ENCODE peak calls at places on chromosomes 13 and 19, in ten cellular contexts. B is lower lobe of right lung; V is RWPE2; X is activated CD4-positive, alpha-beta T cell treated with anti-CD3 and anti-CD28 coated beads, Interleukin-2, amount 50 U/mL, for 48 hours; W is sciatic nerve; A is astrocyte of the hippocampus; M is T-cell; E is CD8-positive, alpha-beta memory T cell; P is kidney epithelial cell; O is HT-29. D is an unnamed sample.

GRCh38 chr13:73880365-73880764 is 253.8 kb downstream of the KLF12 start:
- DNase-seq in V (no peak), E (no peak), A (peak; percentile 42), M (no peak), O (no peak), P (no peak), B (no peak), W (no peak), X (no peak), D (no peak)

GRCh38 chr19:47561440-47562045 is 11.4 kb downstream of the ZNF541 start:
- DNase-seq in V (no peak), E (no peak), P (no peak), X (no peak), W (no peak), M (no peak), O (no peak), A (peak; percentile 30), B (no peak), D (no peak)

GRCh38 chr13:112733661-112734379 is 44.0 kb downstream of the ATP11A start:
- DNase-seq in X (no peak), O (no peak), P (no peak), B (no peak), M (no peak), W (no peak), A (no peak), E (no peak), V (no peak), D (no peak)

GRCh38 chr13:80962855-80963254 is 621.9 kb upstream of the SPRY2 start:
- DNase-seq in W (no peak), A (no peak), O (no peak), V (no peak), M (no peak), E (no peak), P (no peak), B (no peak), X (no peak), D (no peak)

GRCh38 chr19:54337858-54338230 is 1.1 kb downstream of the LILRA4 start:
- DNase-seq in P (no peak), M (no peak), B (no peak), X (no peak), O (no peak), E (no peak), W (no peak), V (no peak), A (no peak), D (no peak)

GRCh38 chr13:102651892-102652291 is 43.0 kb downstream of the METTL21C start:
- DNase-seq in B (no peak), M (no peak), W (no peak), E (no peak), V (no peak), P (peak; percentile 19), O (no peak), A (no peak), X (no peak), D (no peak)

GRCh38 chr13:66951426-66951825 is 278.7 kb downstream of the PCDH9 start:
- DNase-seq in W (no peak), X (no peak), O (no peak), P (no peak), V (no peak), E (no peak), M (no peak), A (no peak), B (no peak), D (no peak)

GRCh38 chr19:5321851-5322681 is 18.5 kb downstream of the PTPRS start:
- DNase-seq in V (no peak), W (no peak), M (no peak), P (no peak), X (peak; percentile 21), A (no peak), B (no peak), O (no peak), E (no peak), D (peak; percentile 3)

GRCh38 chr13:51585696-51586095 is 1.4 kb downstream of the WDFY2 start:
- DNase-seq in X (no peak), W (no peak), V (no peak), M (no peak), O (no peak), A (peak; percentile 34), E (no peak), P (no peak), B (no peak), D (no peak)

GRCh38 chr13:20799726-20800416 is 26.1 kb upstream of the EEF1AKMT1 start:
- DNase-seq in X (no peak), M (no peak), B (no peak), A (peak; percentile 44), W (no peak), E (no peak), P (no peak), V (no peak), O (no peak), D (no peak)

GRCh38 chr19:49497047-49497789 is 984 bp downstream of the RPS11 start:
- DNase-seq in V (no peak), E (peak; percentile 74), O (peak; percentile 79), W (peak; percentile 74), A (peak; percentile 71), X (peak; percentile 81), P (no peak), B (peak; percentile 89), M (peak; percentile 74), D (peak; percentile 77)

GRCh38 chr13:66803759-66804456 is 426.2 kb downstream of the PCDH9 start:
- DNase-seq in X (no peak), A (no peak), V (no peak), E (no peak), P (no peak), B (no peak), M (no peak), W (no peak), O (no peak), D (no peak)

GRCh38 chr19:16569609-16570320 is 2.5 kb downstream of the SLC35E1 start:
- DNase-seq in W (no peak), V (no peak), M (no peak), A (no peak), O (no peak), E (no peak), B (peak; percentile 73), X (no peak), P (no peak), D (no peak)

GRCh38 chr13:20475927-20476691 is 49.5 kb downstream of the CRYL1 start:
- DNase-seq in M (peak; percentile 83), W (no peak), X (peak; percentile 70), A (no peak), P (no peak), O (no peak), V (no peak), E (peak; percentile 79), B (no peak), D (peak; percentile 89)

GRCh38 chr13:21014666-21015170 is 46.7 kb downstream of the LATS2 start:
- DNase-seq in B (no peak), O (no peak), W (no peak), E (no peak), X (no peak), V (no peak), A (peak; percentile 84), P (peak; percentile 43), M (no peak), D (no peak)

GRCh38 chr13:80171096-80171495 is 169.8 kb downstream of the SPRY2 start:
- DNase-seq in M (no peak), V (no peak), E (no peak), W (no peak), A (no peak), X (no peak), O (no peak), P (no peak), B (no peak), D (no peak)

GRCh38 chr13:40319699-40320586 is 346.5 kb downstream of the FOXO1 start:
- DNase-seq in A (no peak), E (no peak), P (no peak), W (no peak), O (peak; percentile 38), B (no peak), V (no peak), M (no peak), X (no peak), D (no peak)

GRCh38 chr13:31101511-31102170 is 60.1 kb downstream of the HSPH1 start:
- DNase-seq in E (no peak), O (no peak), W (no peak), P (no peak), B (no peak), A (no peak), X (no peak), V (no peak), M (no peak), D (no peak)

GRCh38 chr13:40613192-40613818 is 53.1 kb downstream of the FOXO1 start:
- DNase-seq in A (no peak), M (peak; percentile 52), P (no peak), E (peak; percentile 80), B (no peak), O (no peak), V (no peak), W (no peak), X (peak; percentile 60), D (peak; percentile 73)

GRCh38 chr19:12331211-12331941 is 2.1 kb downstream of the ZNF563 start:
- DNase-seq in P (no peak), A (no peak), E (peak; percentile 3), M (peak; percentile 27), B (no peak), O (no peak), W (no peak), V (no peak), X (peak; percentile 89), D (peak; percentile 32)

GRCh38 chr19:57096640-57097361 is 23.0 kb upstream of the USP29 start:
- DNase-seq in W (no peak), O (no peak), E (no peak), V (no peak), A (no peak), M (no peak), X (no peak), B (no peak), P (no peak), D (no peak)

GRCh38 chr13:113216165-113217056 is 7.0 kb downstream of the CUL4A start:
- DNase-seq in A (peak; percentile 87), O (peak; percentile 49), X (peak; percentile 28), W (no peak), B (peak; percentile 71), M (no peak), E (no peak), P (peak; percentile 38), V (no peak), D (no peak)

GRCh38 chr13:93788456-93788855 is 561.8 kb downstream of the GPC6 start:
- DNase-seq in W (no peak), P (no peak), O (no peak), A (peak; percentile 16), E (no peak), V (no peak), B (no peak), M (no peak), X (no peak), D (no peak)

GRCh38 chr19:10968527-10969081 is 7.8 kb downstream of the SMARCA4 start:
- DNase-seq in O (no peak), E (no peak), V (no peak), P (no peak), X (no peak), M (no peak), W (no peak), A (no peak), B (no peak), D (no peak)

GRCh38 chr13:64819081-64819480 is 2411.1 kb downstream of the PCDH9 start:
- DNase-seq in M (no peak), A (no peak), O (peak; percentile 7), B (no peak), V (no peak), E (no peak), P (no peak), X (no peak), W (no peak), D (no peak)

GRCh38 chr19:3407556-3408516 is 41.5 kb downstream of the NFIC start:
- DNase-seq in B (no peak), M (no peak), P (no peak), W (peak; percentile 73), V (no peak), E (no peak), O (no peak), A (peak; percentile 83), X (no peak), D (no peak)

GRCh38 chr19:35211545-35212230 is 16.9 kb downstream of the FAM187B start:
- DNase-seq in O (no peak), X (peak; percentile 64), P (no peak), E (peak; percentile 92), W (peak; percentile 64), B (peak; percentile 70), M (peak; percentile 90), A (no peak), V (no peak), D (peak; percentile 77)

GRCh38 chr13:50650936-50651638 is 192.4 kb downstream of the DLEU7 start:
- DNase-seq in P (peak; percentile 26), A (no peak), V (no peak), W (no peak), M (no peak), O (no peak), E (no peak), B (no peak), X (no peak), D (no peak)

D was measured in stimulated activated naive CD4-positive, alpha-beta T cell.